ENCODE peak calls at places on chromosomes 5 and 9, in ten cellular contexts. G, X, W, T, E, J, O, Q, S and C are unnamed samples.
A peak's percentile ranks its signal among the peaks of the same experiment; 100 is the strongest.

GRCh38 chr9:130604295-130604694 is 24.9 kb downstream of the FUBP3 start:
- DNase-seq in G (no peak), X (no peak), W (no peak), T (no peak), E (no peak), J (no peak), O (no peak), Q (no peak), S (no peak), C (no peak)

GRCh38 chr5:56155085-56155484 is 78.0 kb downstream of the ANKRD55 start:
- DNase-seq in G (no peak), X (no peak), W (no peak), T (no peak), E (no peak), J (no peak), O (no peak), Q (no peak), S (peak; percentile 53), C (no peak)

GRCh38 chr5:92976156-92976555 is 604.9 kb downstream of the NR2F1-AS1 start:
- DNase-seq in G (no peak), X (no peak), W (no peak), T (no peak), E (no peak), J (no peak), O (no peak), Q (no peak), S (no peak), C (no peak)

GRCh38 chr9:119026120-119026519 is 343.1 kb downstream of the BRINP1 start:
- DNase-seq in G (peak; percentile 55), X (peak; percentile 8), W (peak; percentile 56), T (peak; percentile 89), E (peak; percentile 50), J (peak; percentile 60), O (no peak), Q (no peak), S (no peak), C (peak; percentile 80)

GRCh38 chr5:175471628-175472027 is 6.7 kb upstream of the SFXN1 start:
- DNase-seq in G (no peak), X (no peak), W (no peak), T (no peak), E (no peak), J (no peak), O (no peak), Q (no peak), S (peak; percentile 30), C (no peak)

GRCh38 chr5:173378727-173379126 is 50.5 kb upstream of the STC2 start:
- DNase-seq in G (no peak), X (no peak), W (no peak), T (no peak), E (no peak), J (no peak), O (no peak), Q (no peak), S (no peak), C (no peak)

GRCh38 chr5:176875783-176876505 is 23.2 kb downstream of the HK3 start:
- DNase-seq in G (no peak), X (no peak), W (no peak), T (no peak), E (no peak), J (no peak), O (no peak), Q (no peak), S (no peak), C (no peak)

GRCh38 chr5:103271570-103272289 is 13.2 kb downstream of the MACIR start:
- DNase-seq in G (no peak), X (no peak), W (no peak), T (no peak), E (no peak), J (peak; percentile 19), O (no peak), Q (no peak), S (peak; percentile 39), C (no peak)

GRCh38 chr5:147084702-147085101 is 150.1 kb upstream of the STK32A start:
- DNase-seq in G (peak; percentile 69), X (no peak), W (no peak), T (no peak), E (peak; percentile 66), J (no peak), O (no peak), Q (no peak), S (no peak), C (no peak)